ENCODE peak calls at places on chromosomes 4 and X, in four cellular contexts. W, I, C and A are unnamed samples.

GRCh38 chr4:48271626-48272025 is 2.0 kb upstream of the TEC start:
- DNase-seq in C (no peak), W (no peak), I (no peak), A (no peak)

GRCh38 chrX:9656871-9657270 is 108.8 kb downstream of the GPR143 start:
- DNase-seq in C (no peak), I (no peak), W (no peak), A (no peak)

GRCh38 chrX:109847257-109848187 is 114.5 kb upstream of the ACSL4 start:
- DNase-seq in I (no peak), W (peak), C (no peak), A (no peak)

GRCh38 chrX:128396601-128397000 is 344.4 kb upstream of the ACTRT1 start:
- DNase-seq in I (no peak), W (no peak), C (no peak), A (no peak)

GRCh38 chrX:37989304-37989703 is 17.0 kb upstream of the SYTL5 start:
- DNase-seq in I (no peak), C (no peak), W (no peak), A (no peak)

GRCh38 chr4:108030332-108030731 is 40.6 kb downstream of the HADH start:
- DNase-seq in I (peak), C (no peak), W (no peak), A (no peak)

GRCh38 chrX:126550816-126551215 is 1.8 kb downstream of the DCAF12L1 start:
- DNase-seq in C (no peak), W (no peak), I (no peak), A (no peak)

GRCh38 chrX:125998432-125998831 is 167.7 kb downstream of the DCAF12L2 start:
- DNase-seq in W (no peak), I (no peak), C (no peak), A (no peak)

GRCh38 chr4:136900706-136901105 is 631.6 kb downstream of the PCDH18 start:
- DNase-seq in I (no peak), W (no peak), C (no peak), A (no peak)

GRCh38 chr4:35559559-35560365 is 684.6 kb downstream of the ARAP2 start:
- DNase-seq in C (peak), W (no peak), I (no peak), A (no peak)

GRCh38 chr4:76718021-76718420 is 179.9 kb downstream of the SOWAHB start:
- DNase-seq in C (no peak), W (no peak), I (no peak), A (no peak)

GRCh38 chrX:68147848-68148247 is 285.4 kb downstream of the OPHN1 start:
- DNase-seq in I (no peak), W (no peak), C (no peak), A (no peak)

DNA sequence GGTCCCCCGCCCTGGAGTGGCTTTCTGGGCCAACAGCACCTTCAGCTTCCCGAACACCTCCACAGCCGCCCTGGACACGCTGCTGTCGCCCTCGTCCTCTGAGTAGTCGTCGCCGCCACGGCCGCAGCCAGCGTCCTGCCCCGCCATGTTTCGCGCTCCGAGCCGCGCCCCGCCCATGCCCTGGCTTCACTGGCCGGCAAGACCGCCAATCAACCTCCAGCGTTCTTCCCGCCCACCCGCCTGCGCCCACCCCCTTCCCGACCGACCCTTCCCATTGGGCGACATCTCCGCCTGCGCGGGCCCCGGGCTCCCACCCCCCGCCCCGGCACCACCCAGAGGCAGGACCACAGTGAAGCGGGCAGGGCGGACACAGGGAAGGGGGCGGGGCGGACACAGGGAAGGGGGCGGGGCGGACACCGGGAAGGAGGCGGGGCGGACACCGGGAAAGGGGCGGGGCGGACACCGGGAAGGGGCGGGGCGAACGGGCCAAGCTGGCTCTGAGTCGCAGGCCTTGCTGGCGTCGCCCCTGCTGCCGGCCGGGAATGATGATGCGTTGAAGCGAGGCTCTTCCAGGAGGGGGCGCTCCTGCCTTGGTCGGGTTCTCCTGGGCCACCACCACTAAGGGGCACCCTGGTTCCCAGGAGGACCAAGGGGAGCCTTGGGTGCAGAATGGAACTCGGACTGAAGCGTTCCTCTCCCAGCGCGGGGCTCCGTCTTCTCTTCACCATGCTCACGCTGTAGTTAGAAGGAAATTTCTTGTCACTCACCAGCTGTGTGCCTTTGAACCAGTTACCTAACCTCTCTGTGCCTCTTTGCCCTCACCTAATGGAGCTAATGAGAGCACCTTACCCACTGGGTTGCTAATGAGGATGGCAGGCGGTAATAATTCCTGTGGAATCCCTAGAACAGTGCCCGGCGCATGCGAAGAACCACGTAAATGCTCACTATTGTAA is at the start of gene HAUS7:
- DNase-seq in C (peak), I (peak), W (peak), A (peak)
- TF ChIP-seq POLR2A in C (peak), I (peak), W (peak), A (no peak)

DNA sequence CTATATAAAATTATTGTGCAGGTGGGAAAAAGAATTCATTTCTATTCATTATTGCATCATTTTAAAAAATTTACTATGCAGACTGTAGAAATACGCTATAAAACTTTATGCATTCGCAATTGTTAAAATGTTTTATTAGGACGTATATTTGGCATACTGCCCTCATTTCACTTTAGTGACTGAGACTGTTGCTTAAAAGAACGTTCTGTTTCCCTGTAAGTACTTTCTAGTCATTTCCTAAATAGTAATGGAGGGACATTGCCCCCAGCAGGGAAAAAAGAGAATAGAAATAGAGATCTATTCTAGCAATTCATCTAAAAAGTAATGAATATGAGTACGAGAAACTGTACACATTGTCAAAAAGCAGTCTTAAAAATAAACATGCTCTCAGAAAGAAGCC is 1295.8 kb upstream of the TENM3 start:
- DNase-seq in W (no peak), C (no peak), I (no peak), A (no peak)
- TF ChIP-seq CTCF in W (no peak), C (no peak), I (no peak), A (no peak)

DNA sequence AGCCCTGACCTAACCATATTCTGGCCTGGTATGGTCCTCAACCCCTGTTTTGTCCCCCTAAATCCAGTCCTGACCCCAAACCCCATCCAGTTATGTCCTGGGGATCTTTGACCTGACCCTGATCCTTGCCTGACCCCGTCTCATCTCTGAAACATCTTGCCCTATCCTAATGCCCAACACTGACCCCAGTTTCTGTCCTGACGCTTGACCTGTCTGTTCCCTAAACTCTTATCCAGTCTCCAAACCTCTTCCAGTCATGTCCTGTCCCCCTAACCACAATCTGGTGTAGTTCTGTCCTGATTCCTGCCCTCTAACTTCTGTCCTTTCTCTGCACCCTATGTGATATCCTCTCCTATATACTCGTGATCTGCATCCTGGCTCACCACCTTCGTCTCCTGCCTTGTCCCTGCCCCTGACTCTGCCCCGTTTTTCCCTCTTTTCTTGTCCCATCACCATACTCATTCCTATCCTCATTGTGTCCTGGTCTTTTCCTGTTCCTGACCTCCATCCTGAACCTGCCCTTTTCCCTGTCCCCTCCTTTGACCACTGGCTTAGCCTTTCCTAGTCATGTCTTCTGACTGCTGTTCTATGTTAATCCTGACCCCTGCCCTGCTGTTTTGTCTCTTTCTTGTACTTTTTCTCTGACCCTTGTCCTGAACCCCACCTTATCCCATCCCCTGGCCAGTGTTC is 4.6 kb upstream of the CCDC120 start:
- DNase-seq in W (no peak), I (no peak), C (no peak), A (no peak)
- H3K4me3 ChIP-seq in W (peak), I (peak), C (peak), A (no peak)

GRCh38 chrX:53071604-53072417 is 10.4 kb upstream of the TSPYL2 start:
- DNase-seq in I (peak), W (peak), C (peak), A (peak)
- TF ChIP-seq POLR2A in I (peak), W (peak), C (no peak), A (no peak)

GRCh38 chr4:149065753-149066152 is 623.5 kb upstream of the NR3C2 start:
- DNase-seq in I (no peak), C (no peak), W (no peak), A (no peak)
- TF ChIP-seq CTCF in I (no peak), C (no peak), W (no peak), A (no peak)